ENCODE peak calls at places on chromosomes 12 and 14, in seven cellular contexts. M is glutamatergic neuron, J is transverse colon, Y is foreskin fibroblast, A is iris pigment epithelial cell, F is NB4, I is GM13977. R is an unnamed sample.

GRCh38 chr12:4540633-4541032 is 1.9 kb downstream of the RAD51AP1 start:
- DNase-seq in J (no peak), Y (no peak), A (no peak), F (peak), I (no peak), M (no peak), R (no peak)

GRCh38 chr14:70655110-70655826 is 13.6 kb downstream of the TTC9 start:
- DNase-seq in A (no peak), M (no peak), J (peak), I (peak), Y (no peak), F (peak), R (peak)

GRCh38 chr14:34875031-34875922 is at the start of gene BAZ1A:
- DNase-seq in M (peak), F (peak), J (peak), Y (peak), A (peak), I (peak), R (peak)

GRCh38 chr14:90720336-90720735 is 95.9 kb downstream of the TTC7B start:
- DNase-seq in J (no peak), F (peak), A (no peak), M (no peak), Y (no peak), I (no peak), R (no peak)

GRCh38 chr14:74526854-74527585 is 33.5 kb downstream of the ISCA2 start:
- DNase-seq in F (no peak), I (no peak), A (no peak), M (no peak), J (no peak), Y (no peak), R (no peak)

GRCh38 chr14:105498430-105499255 is 7.6 kb downstream of the TEDC1 start:
- DNase-seq in M (peak), I (no peak), J (no peak), F (peak), A (no peak), Y (no peak), R (no peak)

GRCh38 chr12:110249105-110249504 is 31.9 kb upstream of the ATP2A2 start:
- DNase-seq in I (no peak), F (no peak), A (no peak), Y (peak), J (no peak), M (no peak), R (no peak)

GRCh38 chr14:72808564-72808963 is 85.3 kb downstream of the DPF3 start:
- DNase-seq in F (no peak), Y (peak), J (no peak), I (no peak), M (no peak), A (no peak), R (no peak)

GRCh38 chr14:58014778-58015177 is 137.2 kb downstream of the ARMH4 start:
- DNase-seq in J (no peak), A (no peak), I (no peak), M (no peak), Y (no peak), F (no peak), R (no peak)

GRCh38 chr12:132046561-132046960 is 96.8 kb downstream of the EP400 start:
- DNase-seq in F (no peak), Y (peak), J (no peak), M (no peak), A (peak), I (no peak), R (no peak)

R was measured in T-helper 2 cell treated with Interferon-gamma antibody and Interleukin-4, amounts not matched to agents 5 μg/mL and 100 μg/mL, for 36 hours.